ENCODE peak calls at places on chromosomes 11 and 22, in four cellular contexts. X is activated naive CD8-positive, alpha-beta T cell treated with anti-CD3 and anti-CD28 coated beads, Interleukin-2, amount 10 ng/mL, durations not matched to agents 7 days and 5 days; U is chondrocyte; V is NCI-H1105 treated with DMSO at 0.1 percent for 48 hours. A is an unnamed sample.

GRCh38 chr22:44594951-44595350 is 96.9 kb upstream of the RTL6 start:
- DNase-seq in V (no peak), U (no peak), X (no peak), A (no peak)

GRCh38 chr11:12846766-12847615 is 162.1 kb upstream of the RASSF10 start:
- DNase-seq in X (no peak), U (no peak), V (no peak), A (peak)

GRCh38 chr11:70490208-70490607 is 91.9 kb downstream of the CTTN start:
- DNase-seq in U (peak), V (no peak), X (no peak), A (no peak)

GRCh38 chr22:38163844-38164577 is 17.6 kb downstream of the PLA2G6 start:
- DNase-seq in X (no peak), V (no peak), U (no peak), A (no peak)

GRCh38 chr22:42688241-42688913 is 32.3 kb downstream of the A4GALT start:
- DNase-seq in V (peak), X (no peak), U (no peak), A (peak)

GRCh38 chr11:94583213-94583884 is 16.2 kb downstream of the PIWIL4 start:
- DNase-seq in U (no peak), V (peak), X (no peak), A (no peak)

GRCh38 chr22:17724678-17725464 is 49.4 kb downstream of the BID start:
- DNase-seq in U (no peak), V (no peak), X (no peak), A (no peak)

GRCh38 chr11:74453373-74453975 is 13.9 kb downstream of the KCNE3 start:
- DNase-seq in U (no peak), X (peak), V (peak), A (peak)

GRCh38 chr11:44633641-44634040 is 68.2 kb downstream of the CD82 start:
- DNase-seq in U (peak), V (peak), X (no peak), A (no peak)

GRCh38 chr22:43923191-43923590 is 414 bp upstream of the PNPLA3 start:
- DNase-seq in X (no peak), V (no peak), U (no peak), A (no peak)

A was measured in NCI-H2029 treated with DMSO at 0.1 percent for 48 hours.